ENCODE peak calls at places on chromosomes 5 and 9, in four cellular contexts. W is HepG2, U is A549, A is WTC11. V is an unnamed sample.

GRCh38 chr9:4106081-4106491 is 193.8 kb downstream of the GLIS3 start:
- DNase-seq in W (peak), U (no peak), A (no peak), V (no peak)

GRCh38 chr5:105952875-105953274 is 1717.9 kb downstream of the EFNA5 start:
- DNase-seq in W (no peak), U (no peak), A (no peak), V (no peak)

GRCh38 chr5:139652788-139653241 is 4.7 kb downstream of the CXXC5 start:
- DNase-seq in W (no peak), U (no peak), A (no peak), V (no peak)

GRCh38 chr9:137435980-137436760 is 5.0 kb downstream of the ENTPD8 start:
- DNase-seq in W (peak), U (peak), A (peak), V (peak)

GRCh38 chr5:68538886-68539420 is 323.4 kb downstream of the PIK3R1 start:
- DNase-seq in W (no peak), U (no peak), A (no peak), V (no peak)

GRCh38 chr5:138927979-138928378 is 52.8 kb upstream of the LRRTM2 start:
- DNase-seq in W (peak), U (no peak), A (no peak), V (no peak)

GRCh38 chr9:134065720-134066419 is 2.0 kb downstream of the BRD3 start:
- DNase-seq in W (peak), U (no peak), A (no peak), V (peak)

GRCh38 chr9:28289732-28290131 is 716.5 kb upstream of the C9orf72 start:
- DNase-seq in W (no peak), U (no peak), A (no peak), V (no peak)

GRCh38 chr9:23117621-23118020 is 671.0 kb downstream of the DMRTA1 start:
- DNase-seq in W (no peak), U (no peak), A (no peak), V (no peak)

GRCh38 chr5:149062371-149063016 is 368 bp downstream of the SH3TC2 start:
- DNase-seq in W (peak), U (peak), A (no peak), V (no peak)

GRCh38 chr5:171954721-171955120 is 51.7 kb downstream of the FBXW11 start:
- DNase-seq in W (no peak), U (no peak), A (no peak), V (no peak)

GRCh38 chr9:6785682-6786081 is 27.9 kb downstream of the KDM4C start:
- DNase-seq in W (no peak), U (no peak), A (no peak), V (no peak)

GRCh38 chr9:2662496-2662895 is 40.9 kb downstream of the VLDLR start:
- DNase-seq in W (no peak), U (peak), A (peak), V (no peak)

GRCh38 chr9:110050925-110051355 is 157.0 kb downstream of the C9orf152 start:
- DNase-seq in W (no peak), U (peak), A (no peak), V (no peak)

GRCh38 chr9:19924090-19924489 is 135.3 kb upstream of the SLC24A2 start:
- DNase-seq in W (no peak), U (no peak), A (no peak), V (no peak)

GRCh38 chr9:86660146-86660545 is 287.2 kb downstream of the GAS1 start:
- DNase-seq in W (no peak), U (no peak), A (no peak), V (no peak)

GRCh38 chr9:89815903-89816573 is 211.2 kb downstream of the GADD45G start:
- DNase-seq in W (no peak), U (no peak), A (no peak), V (no peak)

GRCh38 chr9:63816742-63817621 is 1468.0 kb downstream of the FOXD4L5 start:
- DNase-seq in W (peak), U (peak), A (peak), V (peak)

GRCh38 chr5:177431317-177432142 is 5.1 kb downstream of the GRK6 start:
- DNase-seq in W (no peak), U (no peak), A (no peak), V (no peak)

GRCh38 chr5:76372320-76373054 is 30.6 kb upstream of the IQGAP2 start:
- DNase-seq in W (peak), U (peak), A (no peak), V (peak)

GRCh38 chr9:6907772-6908381 is 150.1 kb downstream of the KDM4C start:
- DNase-seq in W (peak), U (peak), A (no peak), V (peak)

GRCh38 chr5:141001466-141001853 is 35.2 kb downstream of the PCDHAC2 start:
- DNase-seq in W (no peak), U (peak), A (peak), V (no peak)

DNA sequence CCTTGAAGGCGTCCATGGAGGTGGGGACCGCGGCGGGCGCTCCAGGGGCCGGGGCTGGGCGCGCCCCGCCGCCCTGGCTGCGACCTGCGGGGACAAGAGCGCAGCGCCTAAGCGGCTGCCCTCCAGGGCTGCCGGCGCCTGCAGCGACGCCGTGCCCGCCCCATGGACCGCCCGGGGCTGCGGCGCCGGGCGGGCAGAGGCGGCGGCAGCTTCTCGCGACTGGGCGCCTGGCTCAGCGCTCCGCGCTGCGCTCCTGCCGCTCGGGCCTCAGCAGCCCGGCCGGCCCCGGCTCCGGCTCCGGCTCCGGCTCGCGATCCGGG is 202 bp downstream of the PITX1 start:
- DNase-seq in W (no peak), U (no peak), A (no peak), V (no peak)
- TF ChIP-seq HMGXB4 in W (no peak), U (no peak), A (no peak), V (no peak)

DNA sequence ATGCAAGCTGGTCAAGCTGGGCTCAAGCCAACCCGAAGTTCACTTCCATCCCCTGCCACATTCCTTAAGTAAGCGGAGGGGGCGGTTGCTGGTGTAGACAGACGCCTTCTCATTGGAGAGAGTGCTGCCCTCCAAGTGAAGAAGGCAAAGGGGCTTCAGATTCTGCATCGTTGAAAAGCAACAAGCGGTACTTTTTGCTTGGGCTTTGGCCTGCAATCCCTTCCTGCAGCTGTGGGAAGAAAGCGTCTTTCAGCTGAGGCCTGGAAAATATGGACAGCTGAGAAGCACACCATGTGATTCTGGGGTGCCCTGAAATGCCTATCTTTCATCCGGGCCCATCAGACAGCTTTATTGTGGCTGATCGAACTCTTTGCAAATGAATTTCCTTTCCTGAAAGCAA is 73.9 kb downstream of the NSG2 start:
- DNase-seq in W (no peak), U (no peak), A (no peak), V (no peak)
- TF ChIP-seq HMGXB4 in W (no peak), U (no peak), A (no peak), V (no peak)

GRCh38 chr9:18857334-18857733 is 175.7 kb downstream of the SAXO1 start:
- DNase-seq in W (no peak), U (no peak), A (no peak), V (no peak)

GRCh38 chr9:18861599-18862546 is 171.1 kb downstream of the SAXO1 start:
- DNase-seq in W (no peak), U (no peak), A (peak), V (no peak)

GRCh38 chr9:18855636-18856035 is 177.4 kb downstream of the SAXO1 start:
- DNase-seq in W (no peak), U (no peak), A (no peak), V (no peak)

DNA sequence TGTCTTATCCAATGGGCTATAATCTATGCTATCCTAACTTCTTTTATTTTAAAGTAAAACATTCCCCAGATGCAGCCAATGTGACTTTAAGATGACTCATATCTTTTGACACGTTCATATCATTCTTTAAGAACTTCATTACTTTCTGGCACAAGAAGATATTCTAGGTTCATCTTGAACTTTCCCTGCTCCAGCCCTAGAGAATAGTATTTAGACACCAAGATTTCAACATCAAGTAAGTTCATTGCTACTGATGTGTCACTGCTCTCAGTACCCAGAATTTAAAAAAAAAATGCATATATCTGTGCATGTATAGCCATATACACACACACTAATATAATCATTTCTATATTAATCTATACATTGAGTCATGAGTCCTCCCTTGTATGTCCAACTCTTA is 175.2 kb downstream of the SAXO1 start:
- DNase-seq in W (no peak), U (no peak), A (no peak), V (no peak)
- TF ChIP-seq HMGXB4 in W (no peak), U (no peak), A (no peak), V (no peak)

GRCh38 chr5:147763791-147764525 is 18.6 kb downstream of the JAKMIP2 start:
- DNase-seq in W (peak), U (no peak), A (no peak), V (no peak)
- TF ChIP-seq HMGXB4 in W (no peak), U (no peak), A (no peak), V (no peak)

GRCh38 chr5:74916831-74917710 is 50.9 kb upstream of the FAM169A start:
- DNase-seq in W (peak), U (peak), A (no peak), V (no peak)

GRCh38 chr5:74915488-74915887 is 49.3 kb upstream of the FAM169A start:
- DNase-seq in W (no peak), U (no peak), A (no peak), V (no peak)

GRCh38 chr5:74919041-74919440 is 52.9 kb upstream of the FAM169A start:
- DNase-seq in W (no peak), U (no peak), A (no peak), V (no peak)

GRCh38 chr5:74918232-74918669 is 52.1 kb upstream of the FAM169A start:
- DNase-seq in W (peak), U (no peak), A (no peak), V (no peak)

GRCh38 chr5:74919487-74919886 is 53.3 kb upstream of the FAM169A start:
- DNase-seq in W (peak), U (peak), A (no peak), V (peak)
- TF ChIP-seq HMGXB4 in W (no peak), U (no peak), A (no peak), V (no peak)